ENCODE peak calls at places on chromosomes 13 and 19, in nine cellular contexts. X is Peyer's patch, T is choroid plexus epithelial cell, J is omental fat pad, B is heart left ventricle, O is lung, C is adrenal gland, D is RWPE1, A is transverse colon. G is an unnamed sample.

GRCh38 chr13:75787249-75787940 is 151.3 kb downstream of the LMO7 start:
- DNase-seq in D (no peak), T (peak; percentile 37), A (no peak), J (no peak), X (no peak), C (no peak), O (no peak), B (no peak), G (no peak)

GRCh38 chr19:39498262-39499081 is at the start of gene DLL3:
- DNase-seq in T (peak; percentile 11), D (no peak), B (no peak), C (no peak), A (no peak), J (no peak), X (no peak), O (no peak), G (no peak)

GRCh38 chr13:108178105-108178504 is 37.2 kb downstream of the LIG4 start:
- DNase-seq in A (no peak), B (no peak), X (no peak), T (no peak), J (no peak), D (no peak), O (no peak), C (no peak), G (no peak)

GRCh38 chr13:95154441-95154886 is 146.8 kb downstream of the ABCC4 start:
- DNase-seq in J (no peak), A (no peak), X (no peak), O (no peak), C (no peak), T (no peak), B (no peak), D (peak; percentile 67), G (no peak)

GRCh38 chr19:39637891-39638290 is 17.8 kb upstream of the LGALS16 start:
- DNase-seq in X (no peak), T (no peak), A (no peak), B (no peak), D (no peak), J (no peak), O (no peak), C (no peak), G (no peak)

GRCh38 chr13:40061466-40062450 is 406.3 kb downstream of the COG6 start:
- DNase-seq in B (no peak), O (no peak), D (no peak), T (peak; percentile 64), C (no peak), J (no peak), A (no peak), X (no peak), G (no peak)

GRCh38 chr19:44643605-44644390 is at the start of gene PVR:
- DNase-seq in B (peak; percentile 86), D (peak; percentile 89), X (no peak), C (peak; percentile 81), O (peak; percentile 74), A (peak; percentile 75), J (peak; percentile 32), T (peak; percentile 71), G (peak; percentile 40)

GRCh38 chr19:1729568-1729925 is 23.8 kb upstream of the ONECUT3 start:
- DNase-seq in O (no peak), X (no peak), T (no peak), D (no peak), A (no peak), B (no peak), J (no peak), C (no peak), G (no peak)

DNA sequence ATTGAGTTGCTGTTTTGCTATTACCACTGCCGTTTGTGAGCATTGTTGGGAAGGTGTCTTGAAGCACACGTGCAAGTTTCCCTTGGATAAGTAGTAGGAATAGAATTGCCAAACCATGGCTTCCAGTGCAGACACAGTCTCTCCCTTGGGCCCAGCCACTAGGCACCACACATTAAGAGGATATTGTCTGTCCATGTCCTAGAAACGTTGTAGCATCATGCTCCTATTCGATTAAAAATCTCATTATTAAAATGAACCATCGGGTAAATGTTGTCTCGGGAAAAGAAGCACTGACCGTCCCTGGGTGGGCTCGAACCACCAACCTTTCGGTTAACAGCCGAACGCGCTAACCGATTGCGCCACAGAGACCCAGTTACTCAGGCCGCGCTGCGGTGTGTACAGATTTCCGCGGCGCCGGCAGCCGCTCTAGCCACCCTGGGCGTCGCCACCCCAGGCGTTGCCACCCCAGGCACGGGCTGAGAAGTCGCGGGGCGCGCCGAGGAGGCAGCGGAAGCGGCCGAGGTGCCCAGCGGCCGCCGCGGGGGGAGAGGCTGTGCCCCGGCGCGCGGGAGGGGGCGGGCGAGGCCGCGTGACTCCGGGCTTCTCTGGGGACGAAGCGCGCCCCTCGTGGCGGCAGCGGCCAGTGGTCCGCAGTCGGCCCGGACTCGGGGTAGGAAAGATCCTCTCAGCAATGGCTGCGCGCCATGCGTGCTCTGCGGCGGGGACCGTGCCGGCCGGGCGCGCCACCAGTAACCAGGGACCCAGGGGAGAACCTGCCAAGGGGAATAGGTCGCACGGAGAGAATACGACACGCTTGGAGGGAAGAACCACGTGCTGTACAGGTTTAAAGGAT is 56.2 kb downstream of the USPL1 start:
- DNase-seq in X (peak; percentile 88), T (peak; percentile 79), C (peak; percentile 95), A (peak; percentile 93), J (peak; percentile 83), O (peak; percentile 88), D (peak; percentile 86), B (peak; percentile 91), G (peak; percentile 83)
- TF ChIP-seq CTCF in X (peak; percentile 61), T (peak; percentile 63), C (peak; percentile 69), A (peak; percentile 73), J (peak; percentile 65), O (peak; percentile 27), D (peak; percentile 81), B (peak; percentile 96), G (peak; percentile 85)

GRCh38 chr13:80901111-80902014 is 560.4 kb upstream of the SPRY2 start:
- DNase-seq in O (no peak), B (no peak), A (no peak), X (no peak), C (no peak), J (no peak), D (no peak), T (peak; percentile 20), G (no peak)
- TF ChIP-seq CTCF in O (no peak), B (no peak), A (no peak), X (no peak), C (no peak), J (no peak), D (no peak), T (no peak), G (no peak)

GRCh38 chr19:50535672-50536071 is 22.0 kb upstream of the ASPDH start:
- DNase-seq in D (no peak), C (no peak), T (no peak), J (no peak), A (no peak), O (no peak), X (no peak), B (no peak), G (no peak)
- TF ChIP-seq CTCF in D (no peak), C (no peak), T (no peak), J (no peak), A (no peak), O (no peak), X (no peak), B (no peak), G (no peak)

GRCh38 chr19:46428278-46429141 is at the start of gene PNMA8C:
- DNase-seq in O (peak; percentile 51), A (peak; percentile 50), T (peak; percentile 59), X (peak; percentile 41), C (peak; percentile 97), J (no peak), D (no peak), B (peak; percentile 88), G (peak; percentile 34)

GRCh38 chr19:46435009-46435408 is 6.3 kb upstream of the PNMA8C start:
- DNase-seq in A (no peak), J (no peak), O (no peak), B (no peak), X (no peak), C (no peak), T (no peak), D (no peak), G (no peak)

GRCh38 chr19:46429999-46430398 is 1.3 kb upstream of the PNMA8C start:
- DNase-seq in D (no peak), J (no peak), C (no peak), X (no peak), O (no peak), B (no peak), T (no peak), A (no peak), G (no peak)

GRCh38 chr19:46427518-46427917 is 1.2 kb downstream of the PNMA8C start:
- DNase-seq in T (no peak), J (no peak), B (no peak), C (no peak), A (no peak), X (no peak), D (no peak), O (no peak), G (no peak)

GRCh38 chr19:46431824-46432223 is 3.1 kb upstream of the PNMA8C start:
- DNase-seq in X (no peak), O (no peak), A (no peak), D (no peak), T (no peak), J (no peak), B (no peak), C (no peak), G (no peak)
- TF ChIP-seq CTCF in X (no peak), O (no peak), A (no peak), D (no peak), T (no peak), J (no peak), B (no peak), C (no peak), G (peak; percentile 28)